ENCODE peak calls at places on chromosomes 7 and 10, in seven cellular contexts. G is fibroblast of pulmonary artery; L is CD8-positive, alpha-beta T cell; S is chondrocyte; Q is BE2C; X is mesenteric fat pad; M is NCI-H510A treated with DMSO at 0.1 percent for 48 hours. Y is an unnamed sample.

GRCh38 chr10:45179716-45180115 is 135.7 kb downstream of the OR13A1 start:
- DNase-seq in G (peak; percentile 20), L (no peak), S (no peak), Q (no peak), X (no peak), M (no peak), Y (peak; percentile 82)

GRCh38 chr7:30027065-30027456 is 559 bp upstream of the FKBP14 start:
- DNase-seq in G (peak; percentile 48), L (no peak), S (no peak), Q (peak; percentile 11), X (no peak), M (no peak), Y (no peak)

GRCh38 chr10:23694446-23694920 is 255.6 kb downstream of the OTUD1 start:
- DNase-seq in G (no peak), L (no peak), S (no peak), Q (no peak), X (no peak), M (no peak), Y (no peak)

GRCh38 chr7:75795831-75796285 is 17.7 kb downstream of the CCL24 start:
- DNase-seq in G (no peak), L (no peak), S (no peak), Q (no peak), X (no peak), M (no peak), Y (no peak)

GRCh38 chr10:45660876-45661411 is 11.6 kb downstream of the ZFAND4 start:
- DNase-seq in G (peak; percentile 7), L (no peak), S (no peak), Q (no peak), X (no peak), M (no peak), Y (no peak)

GRCh38 chr10:59036311-59037017 is 140.0 kb upstream of the PHYHIPL start:
- DNase-seq in G (no peak), L (no peak), S (no peak), Q (no peak), X (no peak), M (no peak), Y (no peak)

GRCh38 chr10:3210251-3210650 is 37.7 kb upstream of the PITRM1 start:
- DNase-seq in G (no peak), L (no peak), S (no peak), Q (no peak), X (no peak), M (no peak), Y (no peak)

GRCh38 chr7:10802526-10802925 is 171.1 kb upstream of the PHF14 start:
- DNase-seq in G (peak; percentile 38), L (no peak), S (no peak), Q (no peak), X (no peak), M (no peak), Y (no peak)

GRCh38 chr7:24740821-24741220 is 16.4 kb downstream of the GSDME start:
- DNase-seq in G (no peak), L (no peak), S (no peak), Q (no peak), X (no peak), M (no peak), Y (no peak)

GRCh38 chr10:110273474-110273873 is 31.2 kb downstream of the SMNDC1 start:
- DNase-seq in G (peak; percentile 92), L (no peak), S (no peak), Q (no peak), X (no peak), M (no peak), Y (peak; percentile 77)

GRCh38 chr10:80413152-80413996 is 5.0 kb downstream of the PRXL2A start:
- DNase-seq in G (peak; percentile 87), L (no peak), S (no peak), Q (peak; percentile 46), X (no peak), M (peak; percentile 45), Y (no peak)

GRCh38 chr7:16657656-16658279 is 11.8 kb downstream of the BZW2 start:
- DNase-seq in G (peak; percentile 90), L (no peak), S (no peak), Q (peak; percentile 28), X (no peak), M (no peak), Y (no peak)

GRCh38 chr10:107141539-107142061 is 22.9 kb downstream of the SORCS1 start:
- DNase-seq in G (no peak), L (no peak), S (no peak), Q (peak; percentile 38), X (no peak), M (no peak), Y (no peak)

Y was measured in coronary artery.